ENCODE peak calls at places on chromosome 20, in four cellular contexts. One of them, this sample, is unnamed.

GRCh38 chr20:10504893-10505292 is 69.8 kb downstream of the SLX4IP start:
- DNase-seq in ELR: no peak
- DNase-seq in GM20000: no peak
- DNase-seq in retina: no peak
- DNase-seq in this sample: no peak

GRCh38 chr20:4854502-4854901 is 132.8 kb downstream of the PRND start:
- DNase-seq in GM20000: no peak
- DNase-seq in ELR: no peak
- DNase-seq in retina: no peak
- DNase-seq in this sample: no peak

GRCh38 chr20:62581308-62581707 is 61.0 kb upstream of the SLCO4A1 start:
- DNase-seq in ELR: no peak
- DNase-seq in retina: no peak
- DNase-seq in GM20000: no peak
- DNase-seq in this sample: no peak

GRCh38 chr20:43893930-43894329 is 20.7 kb upstream of the TOX2 start:
- DNase-seq in retina: no peak
- DNase-seq in GM20000: no peak
- DNase-seq in ELR: peak; percentile 76
- DNase-seq in this sample: no peak

GRCh38 chr20:56710577-56711465 is 81.7 kb downstream of the TFAP2C start:
- DNase-seq in retina: no peak
- DNase-seq in GM20000: no peak
- DNase-seq in ELR: peak; percentile 89
- DNase-seq in this sample: no peak

GRCh38 chr20:37890643-37891042 is 12.3 kb upstream of the VSTM2L start:
- DNase-seq in retina: no peak
- DNase-seq in GM20000: no peak
- DNase-seq in ELR: no peak
- DNase-seq in this sample: no peak

GRCh38 chr20:50373674-50374286 is 136.4 kb upstream of the PTPN1 start:
- DNase-seq in GM20000: no peak
- DNase-seq in ELR: peak; percentile 70
- DNase-seq in retina: no peak
- DNase-seq in this sample: no peak

GRCh38 chr20:59624401-59624800 is 20.1 kb downstream of the PHACTR3 start:
- DNase-seq in retina: no peak
- DNase-seq in GM20000: no peak
- DNase-seq in ELR: no peak
- DNase-seq in this sample: no peak

GRCh38 chr20:1657556-1658334 is at the start of gene SIRPG:
- DNase-seq in ELR: no peak
- DNase-seq in retina: no peak
- DNase-seq in GM20000: no peak
- DNase-seq in this sample: no peak

GRCh38 chr20:58592076-58592695 is 58.9 kb upstream of the STX16 start:
- DNase-seq in ELR: no peak
- DNase-seq in retina: no peak
- DNase-seq in GM20000: no peak
- DNase-seq in this sample: no peak

GRCh38 chr20:47551841-47552240 is 50.2 kb downstream of the NCOA3 start:
- DNase-seq in GM20000: no peak
- DNase-seq in ELR: peak; percentile 23
- DNase-seq in retina: no peak
- DNase-seq in this sample: no peak

GRCh38 chr20:58645277-58645968 is 5.7 kb upstream of the STX16 start:
- DNase-seq in retina: no peak
- DNase-seq in GM20000: no peak
- DNase-seq in ELR: peak; percentile 73
- DNase-seq in this sample: no peak

GRCh38 chr20:19783966-19784401 is 25.9 kb downstream of the RIN2 start:
- DNase-seq in retina: peak; percentile 5
- DNase-seq in ELR: peak; percentile 71
- DNase-seq in GM20000: no peak
- DNase-seq in this sample: peak; percentile 52

GRCh38 chr20:4864292-4864691 is 137.0 kb downstream of the SLC23A2 start:
- DNase-seq in GM20000: no peak
- DNase-seq in ELR: no peak
- DNase-seq in retina: no peak
- DNase-seq in this sample: no peak

GRCh38 chr20:51404297-51405060 is 138.0 kb downstream of the NFATC2 start:
- DNase-seq in retina: no peak
- DNase-seq in GM20000: peak; percentile 88
- DNase-seq in ELR: peak; percentile 57
- DNase-seq in this sample: no peak

GRCh38 chr20:35953411-35954199 is 697 bp downstream of the SCAND1 start:
- DNase-seq in retina: no peak
- DNase-seq in GM20000: peak; percentile 56
- DNase-seq in ELR: peak; percentile 69
- DNase-seq in this sample: peak; percentile 26

GRCh38 chr20:47353697-47354387 is 2.7 kb downstream of the ZMYND8 start:
- DNase-seq in GM20000: no peak
- DNase-seq in retina: peak; percentile 37
- DNase-seq in ELR: no peak
- DNase-seq in this sample: no peak

GRCh38 chr20:4272225-4272624 is 256.9 kb upstream of the RNF24 start:
- DNase-seq in ELR: peak; percentile 17
- DNase-seq in retina: no peak
- DNase-seq in GM20000: no peak
- DNase-seq in this sample: no peak

GRCh38 chr20:60224914-60225313 is 266.7 kb downstream of the CDH26 start:
- DNase-seq in ELR: peak; percentile 70
- DNase-seq in GM20000: no peak
- DNase-seq in retina: no peak
- DNase-seq in this sample: peak; percentile 23

GRCh38 chr20:53999077-53999476 is 71.3 kb downstream of the BCAS1 start:
- DNase-seq in ELR: no peak
- DNase-seq in retina: no peak
- DNase-seq in GM20000: no peak
- DNase-seq in this sample: no peak

This sample was measured in COLO829.